ENCODE peak calls at places on chromosome 9, in seven cellular contexts. Q, D, O, V, E, U and R are unnamed samples. For H3K4me1, the result is how much of the 10 kb centered on the place peaks cover.

GRCh38 chr9:34125681-34126206 is 754 bp downstream of the DCAF12 start:
- DNase-seq in O (no peak), E (no peak), U (no peak), D (no peak), V (no peak), Q (no peak), R (peak)

GRCh38 chr9:20783057-20784038 is 99.3 kb downstream of the FOCAD start:
- DNase-seq in O (no peak), V (no peak), E (no peak), U (no peak), Q (no peak), D (no peak), R (no peak)

GRCh38 chr9:119736478-119737454 is 367.5 kb upstream of the BRINP1 start:
- DNase-seq in D (no peak), Q (no peak), U (no peak), O (no peak), V (no peak), E (no peak), R (no peak)

GRCh38 chr9:35537898-35538297 is 48.0 kb downstream of the RUSC2 start:
- DNase-seq in O (no peak), Q (no peak), D (no peak), V (no peak), U (peak), E (no peak), R (no peak)

GRCh38 chr9:130837644-130838043 is 2.6 kb downstream of the ABL1 start:
- DNase-seq in V (no peak), E (no peak), O (no peak), Q (no peak), U (no peak), D (no peak), R (no peak)

GRCh38 chr9:120767451-120767850 is 25.8 kb downstream of the FBXW2 start:
- DNase-seq in U (no peak), O (no peak), E (no peak), V (no peak), Q (no peak), D (no peak), R (no peak)

GRCh38 chr9:126565336-126566128 is 48.2 kb upstream of the LMX1B start:
- DNase-seq in E (no peak), U (no peak), O (no peak), V (no peak), D (no peak), Q (no peak), R (no peak)

GRCh38 chr9:137273616-137274320 is 3.8 kb upstream of the TOR4A start:
- DNase-seq in O (peak), Q (no peak), E (no peak), D (no peak), V (peak), U (no peak), R (no peak)

GRCh38 chr9:97984188-97985057 is 1.3 kb downstream of the ANP32B start:
- DNase-seq in E (peak), D (peak), O (peak), V (peak), U (peak), Q (peak), R (peak)

GRCh38 chr9:120412425-120412951 is 167.5 kb downstream of the CDK5RAP2 start:
- DNase-seq in O (no peak), E (no peak), Q (no peak), U (no peak), V (no peak), D (no peak), R (no peak)

GRCh38 chr9:74952281-74953151 is at the start of gene C9orf40:
- DNase-seq in U (peak), Q (peak), V (peak), D (peak), E (peak), O (peak), R (peak)

GRCh38 chr9:72733896-72734295 is 212.5 kb downstream of the TMC1 start:
- DNase-seq in Q (no peak), V (no peak), D (no peak), U (no peak), O (no peak), E (no peak), R (no peak)

GRCh38 chr9:13351768-13352386 is 72.4 kb upstream of the MPDZ start:
- DNase-seq in E (no peak), V (no peak), U (no peak), O (no peak), D (no peak), Q (no peak), R (peak)

GRCh38 chr9:92493741-92494387 is 11.6 kb upstream of the ASPN start:
- DNase-seq in E (no peak), Q (no peak), O (no peak), D (no peak), V (no peak), U (no peak), R (no peak)

GRCh38 chr9:15846611-15847010 is 293.8 kb downstream of the CCDC171 start:
- DNase-seq in Q (no peak), O (no peak), V (no peak), D (no peak), U (no peak), E (no peak), R (no peak)

GRCh38 chr9:136527721-136528710 is 17.8 kb downstream of the NOTCH1 start:
- DNase-seq in O (peak), E (no peak), V (no peak), D (no peak), Q (no peak), U (no peak), R (peak)

GRCh38 chr9:13942695-13943094 is 371.2 kb downstream of the NFIB start:
- DNase-seq in V (no peak), Q (no peak), E (no peak), U (no peak), D (no peak), O (no peak), R (no peak)

GRCh38 chr9:121674952-121675351 is 23.5 kb downstream of the DAB2IP start:
- DNase-seq in Q (no peak), U (no peak), D (no peak), O (no peak), V (no peak), E (no peak), R (no peak)

GRCh38 chr9:86368871-86369521 is 14.8 kb upstream of the TUT7 start:
- DNase-seq in V (no peak), E (no peak), O (no peak), D (no peak), Q (no peak), U (no peak), R (peak)

GRCh38 chr9:134922932-134923240 is 5.2 kb upstream of the FCN1 start:
- DNase-seq in D (no peak), O (no peak), Q (no peak), U (no peak), V (no peak), E (no peak), R (no peak)

GRCh38 chr9:98708933-98709911 is at the start of gene GABBR2:
- DNase-seq in E (no peak), V (no peak), D (no peak), U (no peak), Q (no peak), O (no peak), R (no peak)

GRCh38 chr9:130448035-130448624 is 3.4 kb downstream of the ASS1 start:
- DNase-seq in E (no peak), O (no peak), V (no peak), U (no peak), Q (no peak), D (no peak), R (no peak)

GRCh38 chr9:130768265-130768664 is 66.8 kb upstream of the ABL1 start:
- DNase-seq in D (no peak), U (no peak), V (no peak), Q (no peak), E (no peak), O (no peak), R (peak)

GRCh38 chr9:96022445-96023031 is 147.0 kb downstream of the ERCC6L2 start:
- DNase-seq in O (no peak), V (no peak), U (no peak), E (peak), Q (no peak), D (no peak), R (peak)

GRCh38 chr9:976805-977360 is 428 bp downstream of the DMRT3 start:
- DNase-seq in E (no peak), D (no peak), Q (no peak), U (no peak), V (no peak), O (no peak), R (no peak)

GRCh38 chr9:98375138-98375726 is 119.8 kb upstream of the TBC1D2 start:
- DNase-seq in E (no peak), Q (no peak), V (no peak), U (no peak), O (peak), D (no peak), R (peak)

GRCh38 chr9:2276296-2276695 is 261.1 kb downstream of the SMARCA2 start:
- DNase-seq in Q (no peak), E (no peak), V (no peak), D (no peak), U (no peak), O (no peak), R (no peak)

GRCh38 chr9:137080260-137081122 is 3.2 kb downstream of the UAP1L1 start:
- DNase-seq in Q (no peak), O (no peak), V (no peak), U (no peak), E (no peak), D (no peak), R (no peak)

GRCh38 chr9:123710299-123710698 is 219.6 kb downstream of the DENND1A start:
- DNase-seq in Q (no peak), O (no peak), D (no peak), V (no peak), E (no peak), U (no peak), R (no peak)

GRCh38 chr9:131013771-131014676 is 5.0 kb downstream of the LAMC3 start:
- DNase-seq in Q (no peak), O (no peak), E (no peak), D (no peak), U (no peak), V (no peak), R (no peak)

GRCh38 chr9:122134822-122135528 is 24.6 kb downstream of the NDUFA8 start:
- DNase-seq in U (no peak), O (no peak), Q (no peak), V (no peak), E (no peak), D (no peak), R (no peak)

GRCh38 chr9:137141050-137141810 is 2.3 kb downstream of the GRIN1 start:
- DNase-seq in O (no peak), D (no peak), U (no peak), V (no peak), Q (no peak), E (no peak), R (no peak)

GRCh38 chr9:126838895-126839294 is 21.5 kb upstream of the ZBTB34 start:
- DNase-seq in V (no peak), D (no peak), Q (no peak), E (no peak), O (no peak), U (no peak), R (no peak)

GRCh38 chr9:122216138-122216797 is 12.5 kb downstream of the LHX6 start:
- DNase-seq in E (no peak), Q (no peak), U (no peak), V (no peak), O (no peak), D (no peak), R (no peak)

GRCh38 chr9:33868430-33869000 is 51.6 kb downstream of the UBE2R2 start:
- DNase-seq in U (no peak), Q (no peak), V (no peak), E (no peak), O (no peak), D (no peak), R (no peak)

GRCh38 chr9:116437411-116438370 is 249.4 kb upstream of the TRIM32 start:
- DNase-seq in Q (no peak), D (no peak), U (no peak), E (no peak), O (no peak), V (no peak), R (no peak)

GRCh38 chr9:110891760-110892159 is 146.5 kb downstream of the LPAR1 start:
- DNase-seq in E (no peak), V (no peak), U (no peak), D (no peak), O (no peak), Q (no peak), R (peak)

DNA sequence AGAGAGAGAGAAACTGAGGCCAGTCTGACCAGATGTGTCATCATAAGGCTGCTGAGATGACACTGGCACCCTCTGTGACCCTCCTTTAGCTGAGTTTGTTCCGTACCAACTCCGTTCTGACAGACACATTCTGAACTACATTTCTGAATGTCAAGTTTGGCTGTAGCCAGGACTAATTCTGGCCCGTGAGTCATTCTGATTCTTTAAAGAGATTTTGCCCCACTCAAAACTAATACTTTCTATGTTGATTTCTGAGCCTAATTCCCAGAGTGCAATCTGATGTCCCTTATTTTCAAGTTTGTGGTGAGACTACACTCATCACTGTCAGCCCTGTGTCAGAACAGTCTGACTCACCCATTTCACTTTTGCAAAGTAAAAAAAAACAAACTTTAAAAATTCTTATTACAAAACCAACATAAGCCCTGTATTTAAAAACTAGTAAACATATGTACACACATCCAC is 376.9 kb downstream of the ACTL7B start:
- DNase-seq in E (no peak), D (no peak), Q (no peak), O (no peak), U (no peak), V (no peak), R (no peak)
- H3K4me3 ChIP-seq in E (no peak), D (no peak), Q (no peak), O (no peak), U (no peak), V (no peak), R (no peak)

DNA sequence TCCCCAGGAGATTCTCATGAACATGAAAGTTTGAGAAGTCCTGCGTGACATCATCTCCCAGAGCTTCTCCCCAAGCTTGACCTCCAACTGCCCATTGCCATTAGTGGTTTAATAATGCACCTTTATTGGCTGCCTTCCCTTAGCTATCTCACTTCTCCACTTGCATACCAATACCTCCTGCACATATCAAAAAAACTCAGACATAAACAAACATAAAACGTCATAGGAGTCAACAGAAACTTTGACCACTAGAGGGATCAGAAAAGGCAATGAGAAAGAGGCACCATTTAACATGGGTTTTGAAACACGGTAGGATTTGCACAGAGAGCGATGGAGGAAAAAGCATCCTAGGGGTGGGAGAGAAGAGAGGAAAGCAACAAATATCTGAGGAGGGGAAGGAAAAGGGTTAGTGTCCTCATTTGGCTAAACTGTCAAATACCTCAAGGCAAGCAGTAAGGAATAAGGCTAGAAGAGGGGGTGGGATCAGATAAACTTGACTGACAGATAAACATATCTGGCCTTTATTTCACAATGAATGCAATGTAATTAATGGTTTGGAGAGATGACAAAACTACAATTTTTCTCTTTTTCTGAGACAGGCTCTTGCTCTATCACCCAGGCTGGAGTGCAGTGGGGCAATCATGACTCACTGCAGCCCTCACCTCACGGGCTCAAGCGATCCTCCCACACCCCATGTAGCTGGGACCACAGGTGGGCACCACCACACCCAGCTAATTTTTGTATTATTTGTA is 27.0 kb downstream of the GNAQ start:
- DNase-seq in D (peak), O (no peak), Q (no peak), U (no peak), V (no peak), E (no peak), R (peak)
- H3K4me1 ChIP-seq in D (under half), O (half or more), Q (under half), U (under half), V (under half), E (under half), R (under half)

DNA sequence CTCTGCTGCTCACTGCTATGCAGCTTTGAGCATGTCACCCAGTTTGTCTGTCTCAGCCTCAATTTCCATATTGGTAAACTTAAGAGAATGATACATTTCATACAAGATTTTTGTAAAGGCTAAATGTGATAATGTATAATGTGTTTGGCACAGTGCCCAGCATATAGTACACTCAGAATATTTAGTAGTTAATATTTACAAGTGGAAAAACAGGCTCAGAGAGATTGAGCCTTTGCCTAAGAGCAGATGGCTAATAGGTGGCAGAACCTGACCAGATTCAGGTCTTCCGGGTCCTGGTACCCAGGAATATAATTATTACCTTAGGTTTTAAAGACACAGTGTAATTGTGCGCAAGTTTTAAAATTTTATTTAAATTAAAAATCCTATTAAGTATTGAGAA is 46.8 kb upstream of the KIAA1958 start:
- DNase-seq in V (no peak), Q (no peak), E (no peak), O (no peak), U (no peak), D (no peak), R (peak)
- H3K27ac ChIP-seq in V (no peak), Q (no peak), E (no peak), O (no peak), U (no peak), D (no peak), R (no peak)

GRCh38 chr9:127955294-127956015 is 17.8 kb upstream of the DPM2 start:
- DNase-seq in V (peak), O (peak), Q (peak), E (peak), U (peak), D (peak), R (peak)

GRCh38 chr9:127958728-127959127 is 21.1 kb upstream of the DPM2 start:
- DNase-seq in Q (no peak), U (no peak), O (no peak), D (no peak), E (no peak), V (no peak), R (no peak)

GRCh38 chr9:127953768-127954505 is 16.3 kb upstream of the DPM2 start:
- DNase-seq in E (no peak), U (no peak), Q (no peak), O (no peak), D (no peak), V (no peak), R (no peak)

GRCh38 chr9:127950513-127951210 is 13.0 kb upstream of the DPM2 start:
- DNase-seq in O (no peak), U (peak), D (no peak), Q (no peak), E (no peak), V (peak), R (no peak)

GRCh38 chr9:127954831-127955293 is 17.2 kb upstream of the DPM2 start:
- DNase-seq in D (no peak), O (no peak), V (no peak), E (no peak), Q (no peak), U (no peak), R (no peak)
- H3K4me3 ChIP-seq in D (no peak), O (peak), V (no peak), E (no peak), Q (peak), U (no peak), R (no peak)